ENCODE peak calls at places on chromosomes 1 and 21, in five cellular contexts. J is IMR-90, B is OCI-LY7, C is heart left ventricle, D is BE2C. M is an unnamed sample. For H3K4me1, the result is how much of the 10 kb centered on the place peaks cover.

GRCh38 chr1:38089712-38090360 is 43.2 kb upstream of the POU3F1 start:
- DNase-seq in J (no peak), B (no peak), C (no peak), D (no peak), M (no peak)

GRCh38 chr1:48572632-48573258 is 100.7 kb upstream of the SPATA6 start:
- DNase-seq in J (peak), B (peak), C (peak), D (peak), M (peak)

GRCh38 chr1:94729287-94729686 is 90.9 kb upstream of the SLC44A3 start:
- DNase-seq in J (peak), B (no peak), C (no peak), D (no peak), M (peak)

GRCh38 chr1:224433041-224433670 is 1.4 kb downstream of the WDR26 start:
- DNase-seq in J (no peak), B (peak), C (peak), D (peak), M (peak)

GRCh38 chr21:36630485-36631206 is 68.3 kb upstream of the SIM2 start:
- DNase-seq in J (peak), B (peak), C (peak), D (peak), M (peak)

GRCh38 chr1:111599781-111600180 is 19.8 kb upstream of the RAP1A start:
- DNase-seq in J (no peak), B (no peak), C (no peak), D (no peak), M (no peak)

GRCh38 chr1:54791880-54792522 is 9.1 kb downstream of the TTC22 start:
- DNase-seq in J (peak), B (peak), C (no peak), D (peak), M (no peak)

GRCh38 chr1:27979151-27979858 is 19.5 kb downstream of the XKR8 start:
- DNase-seq in J (peak), B (peak), C (no peak), D (no peak), M (no peak)

GRCh38 chr1:75732703-75733102 is 8.2 kb downstream of the ACADM start:
- DNase-seq in J (no peak), B (no peak), C (no peak), D (no peak), M (no peak)

GRCh38 chr21:39715804-39716397 is 29.1 kb upstream of the IGSF5 start:
- DNase-seq in J (peak), B (peak), C (peak), D (peak), M (peak)

GRCh38 chr1:51878307-51878615 is 266 bp downstream of the NRDC start:
- DNase-seq in J (no peak), B (no peak), C (no peak), D (no peak), M (no peak)

DNA sequence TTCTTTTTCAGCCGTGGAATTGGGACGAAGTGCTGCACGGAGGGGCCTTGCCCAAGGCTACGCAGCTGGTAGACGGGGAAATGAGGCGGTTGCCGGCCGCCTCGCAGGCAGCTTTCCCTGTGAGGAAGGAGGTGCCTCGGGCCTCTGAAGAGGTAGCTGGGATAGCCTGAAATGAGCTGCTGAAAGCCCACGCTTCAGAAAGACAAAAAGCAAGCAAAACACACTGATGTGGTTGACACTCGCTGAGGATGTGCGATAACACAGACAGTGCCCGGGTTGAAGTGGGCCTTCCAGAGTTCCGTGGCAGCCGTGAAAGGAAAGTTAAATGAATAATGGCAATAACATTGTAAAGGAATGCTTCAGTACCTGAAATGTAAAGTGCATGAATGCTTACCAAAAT is 47.2 kb downstream of the S1PR1 start:
- DNase-seq in J (no peak), B (no peak), C (no peak), D (no peak), M (no peak)
- H3K4me1 ChIP-seq in J (under half), B (under half), C (under half), D (under half), M (under half)

DNA sequence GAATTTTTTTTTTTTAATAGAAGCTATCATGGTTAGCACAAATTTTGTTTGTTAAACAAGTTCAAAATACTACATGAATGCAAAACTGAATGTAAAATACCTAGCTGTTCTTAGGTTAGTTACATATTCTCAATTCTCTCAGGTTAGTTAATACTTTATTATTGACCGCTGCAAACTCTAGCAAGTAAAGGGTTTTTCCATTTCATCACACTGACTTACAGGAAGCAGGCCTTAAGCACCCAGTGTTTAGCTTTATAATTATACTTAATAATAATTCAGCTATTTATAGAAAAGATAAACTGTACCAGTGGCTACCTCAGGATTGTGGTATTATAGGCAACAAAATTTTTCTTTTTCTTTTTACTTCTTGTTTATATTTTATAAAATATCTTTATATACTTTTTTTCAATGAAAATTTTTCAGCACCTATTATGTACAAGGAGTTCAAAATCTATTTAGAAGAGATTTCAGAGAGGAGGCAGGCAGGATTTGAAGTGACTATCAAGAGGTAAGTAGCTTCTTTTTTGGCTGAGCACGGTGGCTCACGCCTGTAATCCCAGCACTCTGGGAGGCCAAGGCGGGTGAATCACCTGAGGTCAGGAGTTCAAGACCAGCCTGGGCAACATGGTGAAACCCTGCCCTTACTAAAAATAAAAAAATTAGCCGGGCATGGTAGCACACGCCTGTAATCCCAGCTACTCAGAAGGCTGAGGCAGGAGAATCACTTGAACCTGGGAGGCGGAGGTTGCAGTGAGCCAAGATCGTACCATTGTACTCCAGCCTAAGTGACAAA is 17.9 kb downstream of the PLPP3 start:
- DNase-seq in J (no peak), B (no peak), C (no peak), D (no peak), M (no peak)
- H3K4me1 ChIP-seq in J (under half), B (under half), C (half or more), D (under half), M (under half)

GRCh38 chr21:45873418-45873817 is 108.2 kb upstream of the COL6A1 start:
- DNase-seq in J (no peak), B (no peak), C (no peak), D (no peak), M (peak)

GRCh38 chr21:45871616-45872236 is 109.8 kb upstream of the COL6A1 start:
- DNase-seq in J (no peak), B (no peak), C (no peak), D (no peak), M (no peak)

GRCh38 chr21:45873866-45874265 is 107.7 kb upstream of the COL6A1 start:
- DNase-seq in J (no peak), B (no peak), C (no peak), D (no peak), M (peak)

GRCh38 chr21:45872471-45872870 is 109.1 kb upstream of the COL6A1 start:
- DNase-seq in J (no peak), B (no peak), C (no peak), D (no peak), M (peak)

GRCh38 chr21:45872902-45873301 is 108.7 kb upstream of the COL6A1 start:
- DNase-seq in J (no peak), B (no peak), C (no peak), D (no peak), M (peak)
- H3K4me1 ChIP-seq in J (under half), B (under half), C (under half), D (under half), M (under half)

DNA sequence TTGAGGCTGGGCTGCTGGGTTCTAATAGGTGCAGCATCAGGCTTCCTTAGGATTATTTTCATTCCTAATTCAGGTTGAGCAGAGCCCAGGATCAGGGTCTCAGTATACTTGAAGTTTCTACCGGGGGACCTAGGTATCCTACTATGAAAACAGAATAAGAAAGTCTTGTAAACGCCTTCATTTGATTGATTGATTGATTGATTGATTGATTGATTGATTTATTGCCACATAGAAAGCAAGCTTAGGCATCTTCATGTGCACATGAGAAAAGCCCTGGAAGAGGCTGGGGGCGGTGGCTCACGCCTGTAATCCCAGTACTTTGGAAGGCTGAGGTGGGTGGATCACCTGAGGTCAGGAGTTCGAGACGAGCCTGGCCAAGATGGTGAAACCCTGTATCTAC is 97.4 kb upstream of the BMP8A start:
- DNase-seq in J (no peak), B (no peak), C (no peak), D (no peak), M (no peak)
- H3K4me1 ChIP-seq in J (under half), B (under half), C (half or more), D (under half), M (half or more)

GRCh38 chr1:26731233-26731902 is 35.6 kb downstream of the ARID1A start:
- DNase-seq in J (no peak), B (no peak), C (no peak), D (no peak), M (no peak)
- H3K4me1 ChIP-seq in J (under half), B (under half), C (half or more), D (under half), M (under half)

GRCh38 chr1:199700551-199700950 is 327.0 kb upstream of the NR5A2 start:
- DNase-seq in J (no peak), B (no peak), C (no peak), D (no peak), M (no peak)

GRCh38 chr1:199698222-199698621 is 329.3 kb upstream of the NR5A2 start:
- DNase-seq in J (no peak), B (no peak), C (no peak), D (no peak), M (no peak)

GRCh38 chr1:199691540-199691939 is 336.0 kb upstream of the NR5A2 start:
- DNase-seq in J (peak), B (no peak), C (no peak), D (no peak), M (peak)

GRCh38 chr1:199693724-199694123 is 333.8 kb upstream of the NR5A2 start:
- DNase-seq in J (no peak), B (no peak), C (no peak), D (no peak), M (no peak)

DNA sequence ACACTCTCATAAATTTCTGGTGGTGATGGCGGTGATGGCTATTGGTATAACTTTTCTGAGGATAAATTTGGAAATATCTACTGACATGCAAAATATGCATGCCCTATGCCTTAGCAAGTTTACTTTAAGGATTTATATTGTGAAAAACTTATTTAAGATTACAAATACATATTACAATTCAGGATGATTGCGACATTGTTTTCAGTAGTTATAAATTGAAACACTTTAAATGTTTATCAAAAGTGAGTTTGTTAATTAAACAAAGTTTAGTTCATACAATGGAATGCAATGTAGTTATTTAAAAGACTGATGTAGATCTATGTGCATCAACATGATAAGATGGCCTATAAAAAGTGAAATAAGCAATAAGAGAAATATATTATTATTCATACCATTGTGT is 331.3 kb upstream of the NR5A2 start:
- DNase-seq in J (no peak), B (no peak), C (no peak), D (no peak), M (no peak)
- H3K4me1 ChIP-seq in J (under half), B (under half), C (under half), D (under half), M (under half)

GRCh38 chr1:43982798-43983197 is 3.8 kb downstream of the B4GALT2 start:
- DNase-seq in J (no peak), B (no peak), C (no peak), D (no peak), M (no peak)
- H3K4me1 ChIP-seq in J (under half), B (under half), C (under half), D (under half), M (under half)

DNA sequence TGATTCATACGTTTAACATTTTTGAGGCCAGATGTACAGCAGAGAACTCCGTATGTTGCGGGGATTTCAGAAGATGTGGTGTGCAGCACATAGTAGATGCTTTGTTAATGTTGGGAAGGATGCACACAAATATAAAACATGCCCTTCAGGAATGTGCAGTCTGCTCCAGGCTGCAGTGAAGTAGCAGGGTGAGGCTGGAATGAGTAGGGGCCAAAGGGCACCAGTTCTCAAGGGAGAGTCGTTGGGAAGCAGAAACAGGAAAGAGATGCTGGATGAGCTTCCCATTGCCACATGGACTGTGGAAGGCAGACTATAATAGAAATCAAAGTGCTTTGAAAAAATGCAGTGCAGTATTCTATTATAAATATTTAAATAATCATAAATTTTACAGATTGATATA is 126.9 kb downstream of the NOS1AP start:
- DNase-seq in J (no peak), B (no peak), C (no peak), D (no peak), M (no peak)
- H3K4me1 ChIP-seq in J (under half), B (under half), C (under half), D (under half), M (under half)